ENCODE peak calls at places on chromosomes 4 and X, in nine cellular contexts. V is GM18507; I is T-helper 1 cell; L is nucleus accumbens; P is activated T-helper 2 cell treated with anti-CD3 and anti-CD28 coated beads, Interferon-gamma antibody, Interleukin-2, Interleukin-4, amounts not matched to agents 10 μg/mL and 5 μg/mL and 100 μg/mL, durations not matched to agents 14 hours and 24 hours and 36 hours; U is NCI-H82; Y is iris pigment epithelial cell; J is GM20000; K is stimulated activated CD4-positive, alpha-beta T cell treated with anti-CD3 and anti-CD28 coated beads, Interleukin-12 subunit alpha, Interleukin-12 subunit beta, amount 100 ng/mL, for 4 hours. X is an unnamed sample.

GRCh38 chr4:15162465-15163283 is 160.4 kb downstream of the CPEB2 start:
- DNase-seq in V (no peak), I (no peak), L (no peak), P (no peak), U (peak), Y (peak), J (peak), K (no peak), X (no peak)

GRCh38 chrX:49838374-49838773 is 9.3 kb downstream of the PAGE4 start:
- DNase-seq in V (no peak), I (no peak), L (peak), P (no peak), U (peak), Y (peak), J (peak), K (no peak), X (peak)

GRCh38 chr4:126071346-126072333 is 756.9 kb downstream of the FAT4 start:
- DNase-seq in V (no peak), I (no peak), L (peak), P (no peak), U (no peak), Y (peak), J (no peak), K (no peak), X (no peak)

GRCh38 chr4:113397114-113397701 is 347.8 kb downstream of the ANK2 start:
- DNase-seq in V (no peak), I (no peak), L (no peak), P (no peak), U (no peak), Y (peak), J (no peak), K (no peak), X (no peak)

GRCh38 chr4:3223986-3224748 is 24.8 kb upstream of the MSANTD1 start:
- DNase-seq in V (no peak), I (no peak), L (no peak), P (no peak), U (no peak), Y (no peak), J (no peak), K (no peak), X (no peak)

GRCh38 chr4:145881991-145882390 is 56.6 kb downstream of the ZNF827 start:
- DNase-seq in V (no peak), I (no peak), L (peak), P (no peak), U (no peak), Y (no peak), J (peak), K (no peak), X (no peak)

GRCh38 chr4:52588771-52589591 is 70.1 kb downstream of the USP46 start:
- DNase-seq in V (no peak), I (peak), L (no peak), P (peak), U (no peak), Y (peak), J (no peak), K (no peak), X (no peak)

GRCh38 chr4:38857354-38858096 is 908 bp upstream of the TLR6 start:
- DNase-seq in V (peak), I (peak), L (peak), P (no peak), U (no peak), Y (peak), J (peak), K (no peak), X (peak)

GRCh38 chr4:5813882-5814255 is 79.0 kb downstream of the CRMP1 start:
- DNase-seq in V (no peak), I (no peak), L (no peak), P (no peak), U (no peak), Y (no peak), J (no peak), K (no peak), X (no peak)

GRCh38 chrX:24479924-24480722 is 15.0 kb downstream of the PDK3 start:
- DNase-seq in V (peak), I (peak), L (no peak), P (peak), U (peak), Y (no peak), J (peak), K (peak), X (no peak)

GRCh38 chr4:182010876-182011275 is 232.3 kb upstream of the TENM3 start:
- DNase-seq in V (no peak), I (no peak), L (no peak), P (no peak), U (no peak), Y (no peak), J (no peak), K (no peak), X (no peak)

GRCh38 chr4:165991325-165992180 is 118.5 kb downstream of the TLL1 start:
- DNase-seq in V (no peak), I (no peak), L (no peak), P (no peak), U (no peak), Y (peak), J (no peak), K (no peak), X (no peak)

X was measured in HCT116.